ENCODE peak calls at places on chromosomes 16 and 17, in nine cellular contexts. B is coronary artery; K is CD4-positive, alpha-beta T cell; J is iris pigment epithelial cell; P is pulmonary artery endothelial cell; S is stimulated activated naive CD4-positive, alpha-beta T cell; N is GM04503; H is anterior cingulate cortex; R is activated CD8-positive, alpha-beta memory T cell treated with anti-CD3 and anti-CD28 coated beads for 1 hour. F is an unnamed sample.

GRCh38 chr17:50361561-50362480 is 11.2 kb downstream of the MRPL27 start:
- DNase-seq in J (peak; percentile 80), S (peak; percentile 18), P (peak; percentile 37), H (peak; percentile 61), K (peak; percentile 51), N (no peak), R (no peak), B (no peak), F (no peak)

GRCh38 chr16:64153718-64154117 is 968.1 kb downstream of the CDH11 start:
- DNase-seq in H (no peak), S (no peak), J (peak; percentile 55), R (no peak), B (no peak), N (no peak), K (no peak), P (no peak), F (no peak)

GRCh38 chr16:89248196-89249005 is 30.9 kb downstream of the ZNF778 start:
- DNase-seq in H (no peak), S (peak; percentile 53), N (no peak), K (no peak), J (no peak), B (no peak), P (no peak), R (no peak), F (no peak)

GRCh38 chr16:89505204-89506112 is 2.7 kb upstream of the SPG7 start:
- DNase-seq in K (peak; percentile 88), B (peak; percentile 80), H (peak; percentile 15), N (peak; percentile 44), S (peak; percentile 77), R (peak; percentile 84), P (peak; percentile 78), J (peak; percentile 89), F (no peak)

GRCh38 chr17:51803161-51803560 is 355.4 kb downstream of the CA10 start:
- DNase-seq in H (no peak), N (no peak), R (no peak), S (no peak), K (no peak), J (no peak), P (no peak), B (no peak), F (no peak)

GRCh38 chr17:56131431-56131830 is 21.8 kb upstream of the ANKFN1 start:
- DNase-seq in P (no peak), B (no peak), H (no peak), N (no peak), K (no peak), J (peak; percentile 24), S (no peak), R (no peak), F (no peak)

GRCh38 chr17:80253631-80254395 is 6.8 kb upstream of the RNF213 start:
- DNase-seq in N (no peak), P (no peak), B (no peak), K (no peak), J (no peak), S (no peak), R (no peak), H (no peak), F (no peak)

GRCh38 chr16:10322723-10323527 is 62.9 kb upstream of the ATF7IP2 start:
- DNase-seq in K (no peak), R (no peak), B (no peak), J (no peak), H (no peak), N (no peak), P (no peak), S (no peak), F (no peak)

GRCh38 chr16:30953511-30954124 is 3.9 kb upstream of the SETD1A start:
- DNase-seq in H (peak; percentile 46), S (peak; percentile 28), K (peak; percentile 61), N (no peak), B (no peak), P (no peak), J (peak; percentile 80), R (peak; percentile 19), F (no peak)

GRCh38 chr16:11207646-11208045 is 48.4 kb downstream of the SOCS1 start:
- DNase-seq in K (no peak), H (no peak), J (no peak), P (no peak), N (no peak), S (no peak), B (no peak), R (no peak), F (no peak)

GRCh38 chr17:10728331-10728730 is 1.5 kb downstream of the TMEM220 start:
- DNase-seq in B (no peak), H (no peak), R (no peak), S (no peak), J (no peak), N (no peak), K (no peak), P (no peak), F (no peak)

GRCh38 chr17:12133183-12133582 is 112.5 kb downstream of the MAP2K4 start:
- DNase-seq in K (no peak), N (no peak), B (no peak), P (no peak), R (no peak), J (peak; percentile 10), H (no peak), S (no peak), F (no peak)

GRCh38 chr16:80739523-80739922 is 64.9 kb downstream of the CDYL2 start:
- DNase-seq in N (no peak), R (no peak), J (no peak), K (no peak), S (no peak), P (no peak), H (peak; percentile 8), B (no peak), F (no peak)

GRCh38 chr17:43832168-43832975 is 574 bp downstream of the MPP3 start:
- DNase-seq in P (no peak), K (no peak), N (peak; percentile 11), R (no peak), B (no peak), J (peak; percentile 78), S (no peak), H (no peak), F (no peak)

GRCh38 chr17:20097362-20097761 is 88.2 kb downstream of the SPECC1 start:
- DNase-seq in H (no peak), B (no peak), P (no peak), J (no peak), K (no peak), R (no peak), N (no peak), S (no peak), F (no peak)

GRCh38 chr17:72515291-72516065 is 394.7 kb downstream of the SOX9 start:
- DNase-seq in P (no peak), B (no peak), N (no peak), R (no peak), K (no peak), H (no peak), J (peak; percentile 45), S (no peak), F (no peak)

GRCh38 chr17:61237275-61237674 is 162.4 kb upstream of the TBX2 start:
- DNase-seq in H (no peak), R (no peak), P (no peak), N (no peak), B (no peak), S (no peak), K (no peak), J (no peak), F (no peak)

GRCh38 chr17:58279016-58279671 is 1.6 kb downstream of the MPO start:
- DNase-seq in K (no peak), S (no peak), H (no peak), N (no peak), R (no peak), J (peak; percentile 51), P (no peak), B (no peak), F (no peak)

GRCh38 chr17:68288804-68289203 is 2.1 kb downstream of the SLC16A6 start:
- DNase-seq in P (no peak), J (peak; percentile 33), S (no peak), H (no peak), K (no peak), N (no peak), R (no peak), B (no peak), F (no peak)

GRCh38 chr17:65222216-65222738 is 85.1 kb downstream of the RGS9 start:
- DNase-seq in R (no peak), B (no peak), N (no peak), K (no peak), H (no peak), J (peak; percentile 14), S (no peak), P (no peak), F (no peak)

GRCh38 chr16:68923116-68923515 is 79.8 kb downstream of the TANGO6 start:
- DNase-seq in K (no peak), S (no peak), P (no peak), J (no peak), B (no peak), H (no peak), R (no peak), N (no peak), F (no peak)

GRCh38 chr16:65684230-65684629 is 562.4 kb upstream of the CDH11 start:
- DNase-seq in N (no peak), S (no peak), R (no peak), P (no peak), J (no peak), B (no peak), H (no peak), K (no peak), F (no peak)

GRCh38 chr17:4717791-4718190 is 7.4 kb downstream of the ARRB2 start:
- DNase-seq in J (no peak), K (no peak), B (no peak), N (no peak), R (no peak), P (no peak), H (no peak), S (no peak), F (no peak)

GRCh38 chr17:17754719-17755686 is 73.7 kb downstream of the RAI1 start:
- DNase-seq in B (no peak), P (no peak), K (no peak), N (no peak), S (no peak), J (no peak), R (no peak), H (no peak), F (no peak)

GRCh38 chr17:78357177-78357586 is 2.7 kb downstream of the SOCS3 start:
- DNase-seq in N (no peak), H (peak; percentile 41), R (no peak), S (peak; percentile 48), B (no peak), K (peak; percentile 33), J (peak; percentile 61), P (no peak), F (no peak)

GRCh38 chr17:35293151-35293837 is 50.4 kb downstream of the SLFN5 start:
- DNase-seq in K (no peak), J (no peak), R (no peak), P (no peak), H (no peak), B (no peak), N (no peak), S (no peak), F (no peak)

GRCh38 chr17:81004336-81005015 is 12.8 kb downstream of the CHMP6 start:
- DNase-seq in S (peak; percentile 22), B (no peak), J (no peak), R (no peak), N (no peak), P (no peak), K (no peak), H (no peak), F (no peak)

GRCh38 chr16:1407749-1408148 is 6.8 kb downstream of the UNKL start:
- DNase-seq in R (no peak), B (no peak), H (no peak), S (no peak), J (peak; percentile 12), P (no peak), N (peak; percentile 11), K (no peak), F (no peak)

GRCh38 chr16:53465606-53466290 is 31.5 kb downstream of the RBL2 start:
- DNase-seq in R (no peak), B (no peak), N (peak; percentile 7), S (no peak), P (peak; percentile 58), H (no peak), J (peak; percentile 87), K (no peak), F (no peak)

GRCh38 chr17:19374136-19374535 is 4.2 kb upstream of the MAPK7 start:
- DNase-seq in J (no peak), S (no peak), H (no peak), K (no peak), P (no peak), R (no peak), B (no peak), N (no peak), F (no peak)

GRCh38 chr17:33986088-33986487 is 269.0 kb upstream of the CCL2 start:
- DNase-seq in J (no peak), N (no peak), R (no peak), K (no peak), S (no peak), H (no peak), P (no peak), B (no peak), F (no peak)